ENCODE peak calls at places on chromosomes 4 and X, in six cellular contexts. Q is ovary; I is stimulated activated CD4-positive, alpha-beta T cell treated with anti-CD3 and anti-CD28 coated beads, Interleukin-12 subunit alpha, Interleukin-12 subunit beta, amount 100 ng/mL, for 4 hours; J is GM10248; T is EL; S is mesenteric fat pad. G is an unnamed sample.

GRCh38 chr4:53654300-53654758 is 63.0 kb upstream of the LNX1 start:
- DNase-seq in I (no peak), Q (no peak), T (no peak), S (no peak), J (no peak), G (no peak)

GRCh38 chrX:148067285-148067684 is 86.1 kb downstream of the FMR1NB start:
- DNase-seq in Q (no peak), S (no peak), T (no peak), J (no peak), I (no peak), G (no peak)

GRCh38 chrX:30504309-30504708 is 73.3 kb downstream of the TASL start:
- DNase-seq in Q (no peak), I (no peak), J (peak), S (no peak), T (peak), G (peak)

GRCh38 chrX:72460715-72461114 is 111.9 kb downstream of the HDAC8 start:
- DNase-seq in T (no peak), J (no peak), I (no peak), Q (no peak), S (no peak), G (no peak)

GRCh38 chr4:88518911-88519310 is 4.7 kb downstream of the PYURF start:
- DNase-seq in I (no peak), Q (no peak), T (no peak), J (no peak), S (no peak), G (no peak)

GRCh38 chrX:65196758-65197371 is 220.6 kb upstream of the ZC4H2 start:
- DNase-seq in Q (no peak), J (no peak), I (no peak), S (no peak), T (no peak), G (no peak)

GRCh38 chr4:52144303-52144849 is 93.3 kb downstream of the SPATA18 start:
- DNase-seq in Q (no peak), I (no peak), S (no peak), J (no peak), T (no peak), G (no peak)

GRCh38 chr4:145557720-145558119 is 61.5 kb upstream of the MMAA start:
- DNase-seq in Q (peak), J (peak), T (peak), S (no peak), I (peak), G (peak)

GRCh38 chr4:84497220-84497834 is 1.8 kb downstream of the NKX6-1 start:
- DNase-seq in Q (no peak), S (no peak), I (no peak), T (peak), J (no peak), G (no peak)

GRCh38 chr4:17024430-17024829 is 126.0 kb upstream of the LDB2 start:
- DNase-seq in Q (no peak), J (no peak), T (peak), I (no peak), S (no peak), G (no peak)

GRCh38 chr4:7055111-7055989 is 12.2 kb downstream of the TADA2B start:
- DNase-seq in J (no peak), I (no peak), T (peak), S (no peak), Q (no peak), G (no peak)

GRCh38 chr4:78922207-78922606 is 17.0 kb downstream of the PAQR3 start:
- DNase-seq in Q (no peak), T (no peak), S (no peak), I (no peak), J (no peak), G (peak)

GRCh38 chr4:176539785-176540175 is 220.0 kb downstream of the SPCS3 start:
- DNase-seq in Q (no peak), J (no peak), S (no peak), I (no peak), T (peak), G (no peak)

GRCh38 chr4:77035153-77035552 is 40.6 kb downstream of the CCNI start:
- DNase-seq in Q (no peak), T (no peak), I (no peak), J (no peak), S (no peak), G (no peak)

GRCh38 chr4:40621592-40622512 is 7.8 kb downstream of the RBM47 start:
- DNase-seq in J (peak), I (no peak), S (no peak), Q (peak), T (peak), G (peak)

GRCh38 chr4:70356185-70356584 is 4.4 kb upstream of the SMR3A start:
- DNase-seq in J (no peak), Q (no peak), S (no peak), T (no peak), I (no peak), G (no peak)

GRCh38 chr4:150972592-150972991 is 42.5 kb downstream of the LRBA start:
- DNase-seq in J (no peak), T (no peak), Q (no peak), I (no peak), S (no peak), G (no peak)

GRCh38 chr4:67714248-67714583 is 13.3 kb upstream of the UBA6 start:
- DNase-seq in Q (no peak), S (no peak), J (peak), T (no peak), I (no peak), G (peak)

GRCh38 chr4:22488136-22488535 is 27.7 kb downstream of the ADGRA3 start:
- DNase-seq in Q (no peak), J (no peak), T (no peak), S (no peak), I (no peak), G (no peak)

GRCh38 chrX:136779346-136779781 is 1.4 kb downstream of the ARHGEF6 start:
- DNase-seq in J (no peak), T (no peak), Q (no peak), I (no peak), S (no peak), G (no peak)

GRCh38 chrX:54597728-54598127 is 67.7 kb downstream of the GNL3L start:
- DNase-seq in J (no peak), Q (no peak), S (no peak), I (no peak), T (no peak), G (no peak)

GRCh38 chrX:117840645-117841044 is 276.0 kb downstream of the KLHL13 start:
- DNase-seq in S (no peak), T (no peak), J (no peak), I (no peak), Q (no peak), G (no peak)

GRCh38 chr4:6953751-6954380 is 44.2 kb downstream of the TBC1D14 start:
- DNase-seq in T (peak), S (no peak), Q (peak), I (no peak), J (no peak), G (no peak)

GRCh38 chr4:5238106-5238505 is 186.8 kb downstream of the STK32B start:
- DNase-seq in T (peak), Q (no peak), I (no peak), J (no peak), S (no peak), G (peak)

GRCh38 chrX:3589474-3589873 is 124.0 kb downstream of the PRKX start:
- DNase-seq in I (no peak), T (no peak), S (no peak), Q (no peak), J (no peak), G (no peak)

GRCh38 chr4:8380511-8381415 is 59.8 kb downstream of the ACOX3 start:
- DNase-seq in J (no peak), S (no peak), Q (no peak), T (no peak), I (no peak), G (no peak)

GRCh38 chrX:150683536-150684146 is 9.6 kb upstream of the MTMR1 start:
- DNase-seq in S (no peak), T (peak), J (peak), I (no peak), Q (no peak), G (peak)

GRCh38 chr4:7411896-7412585 is 22.7 kb downstream of the PSAPL1 start:
- DNase-seq in I (no peak), J (no peak), S (peak), T (no peak), Q (no peak), G (no peak)

GRCh38 chr4:152247271-152247975 is 288.5 kb downstream of the FBXW7 start:
- DNase-seq in Q (no peak), I (no peak), T (no peak), J (no peak), S (peak), G (no peak)

GRCh38 chrX:86910602-86911311 is 606.8 kb upstream of the KLHL4 start:
- DNase-seq in I (no peak), S (no peak), Q (no peak), J (no peak), T (no peak), G (no peak)

GRCh38 chr4:152591361-152591760 is 55.5 kb upstream of the FBXW7 start:
- DNase-seq in I (peak), Q (peak), T (peak), S (no peak), J (peak), G (no peak)

GRCh38 chrX:75781618-75782017 is 3.4 kb downstream of the MAGEE2 start:
- DNase-seq in J (no peak), T (no peak), Q (peak), I (no peak), S (no peak), G (no peak)

GRCh38 chrX:72019487-72019886 is 108.8 kb downstream of the NHSL2 start:
- DNase-seq in J (no peak), Q (no peak), T (no peak), I (no peak), S (peak), G (no peak)

G was measured in H4.